ENCODE peak calls at places on chromosomes 11 and 22, in six cellular contexts. R is H9; L is GM23338; Y is esophagus muscularis mucosa; P is adrenal gland; C is CD8-positive, alpha-beta T cell. O is an unnamed sample. For H3K27me3 and H3K4me1, the result is how much of the 10 kb centered on the place peaks cover.

GRCh38 chr22:18966748-18967147 is 30.7 kb upstream of the PRODH start:
- DNase-seq in R (no peak), P (peak), Y (no peak), C (no peak), L (no peak), O (no peak)

GRCh38 chr11:29879560-29879959 is 137.3 kb downstream of the KCNA4 start:
- DNase-seq in P (no peak), C (no peak), Y (no peak), R (no peak), L (no peak), O (no peak)

GRCh38 chr11:11977206-11977938 is 31.1 kb downstream of the DKK3 start:
- DNase-seq in L (peak), R (peak), P (peak), C (no peak), Y (no peak), O (peak)

GRCh38 chr22:25054943-25055511 is 102.5 kb downstream of the KIAA1671 start:
- DNase-seq in C (peak), Y (no peak), R (no peak), L (no peak), P (no peak), O (no peak)

GRCh38 chr11:12137938-12138731 is 27.7 kb downstream of the MICAL2 start:
- DNase-seq in C (no peak), Y (no peak), R (no peak), P (no peak), L (no peak), O (no peak)

GRCh38 chr22:48169227-48169626 is 1406.8 kb downstream of the TBC1D22A start:
- DNase-seq in L (no peak), C (no peak), P (no peak), Y (no peak), R (no peak), O (no peak)

GRCh38 chr11:85170184-85170583 is 457.0 kb downstream of the DLG2 start:
- DNase-seq in R (no peak), P (no peak), L (peak), Y (no peak), C (no peak), O (peak)

GRCh38 chr11:22163394-22163797 is 29.5 kb upstream of the ANO5 start:
- DNase-seq in Y (no peak), L (no peak), R (no peak), C (no peak), P (peak), O (no peak)

GRCh38 chr11:126345759-126346585 is 9.5 kb upstream of the ST3GAL4 start:
- DNase-seq in P (peak), Y (no peak), C (no peak), R (no peak), L (no peak), O (peak)

GRCh38 chr11:2566223-2567025 is 121.6 kb downstream of the KCNQ1 start:
- DNase-seq in R (no peak), C (no peak), P (peak), L (no peak), Y (no peak), O (no peak)

GRCh38 chr11:2569321-2569721 is 124.5 kb downstream of the KCNQ1 start:
- DNase-seq in P (no peak), L (no peak), Y (no peak), R (no peak), C (no peak), O (no peak)

GRCh38 chr11:2565447-2566222 is 120.8 kb downstream of the KCNQ1 start:
- DNase-seq in Y (no peak), R (no peak), C (no peak), L (no peak), P (no peak), O (no peak)

GRCh38 chr11:2564588-2565440 is 120.0 kb downstream of the KCNQ1 start:
- DNase-seq in R (no peak), P (peak), L (no peak), Y (no peak), C (no peak), O (no peak)

DNA sequence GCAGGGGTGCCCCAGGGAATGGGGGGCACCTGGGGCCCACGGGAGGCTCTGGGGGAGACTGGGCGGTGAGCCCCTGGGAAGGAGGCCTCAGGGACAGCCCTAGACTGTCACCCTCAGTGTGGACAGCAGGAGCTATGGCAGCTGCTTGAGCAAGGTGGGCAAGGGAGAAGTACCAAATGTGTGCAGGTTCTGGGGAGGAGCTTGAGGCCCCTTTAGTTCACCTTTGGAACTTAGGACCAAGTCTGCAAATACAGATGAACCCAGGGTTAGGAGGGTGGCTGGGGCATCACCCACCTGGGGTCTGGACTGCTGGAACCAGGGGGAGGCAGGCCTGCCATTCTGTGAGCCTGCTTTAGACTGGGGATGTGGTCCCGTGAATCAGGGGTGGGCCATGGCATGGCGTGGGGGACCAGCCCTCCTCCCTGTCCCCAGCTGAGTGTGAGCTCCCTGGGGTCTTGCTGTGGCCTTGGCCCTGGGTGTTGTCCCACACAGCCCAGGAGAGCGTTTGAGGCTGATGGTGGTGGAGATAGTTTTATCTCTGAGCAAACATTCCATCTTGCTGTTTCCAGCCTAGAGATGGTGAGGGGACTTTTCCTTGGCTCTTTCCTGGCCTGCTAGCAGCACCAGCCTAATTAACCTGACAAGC is 122.3 kb downstream of the KCNQ1 start:
- DNase-seq in C (no peak), P (no peak), L (no peak), Y (no peak), R (no peak), O (no peak)
- H3K27me3 ChIP-seq in C (under half), P (under half), L (under half), Y (under half), R (under half), O (under half)

GRCh38 chr11:1826552-1827094 is 8.2 kb upstream of the SYT8 start:
- DNase-seq in L (peak), Y (no peak), P (peak), C (no peak), R (peak), O (no peak)
- TF ChIP-seq CTCF in L (peak), Y (no peak), P (no peak), C (no peak), R (peak), O (peak)

GRCh38 chr22:26804315-26804714 is 146.9 kb downstream of the MIAT start:
- DNase-seq in C (no peak), Y (no peak), L (no peak), P (no peak), R (no peak), O (no peak)
- H3K4me1 ChIP-seq in C (under half), Y (under half), L (under half), P (under half), R (under half), O (under half)

DNA sequence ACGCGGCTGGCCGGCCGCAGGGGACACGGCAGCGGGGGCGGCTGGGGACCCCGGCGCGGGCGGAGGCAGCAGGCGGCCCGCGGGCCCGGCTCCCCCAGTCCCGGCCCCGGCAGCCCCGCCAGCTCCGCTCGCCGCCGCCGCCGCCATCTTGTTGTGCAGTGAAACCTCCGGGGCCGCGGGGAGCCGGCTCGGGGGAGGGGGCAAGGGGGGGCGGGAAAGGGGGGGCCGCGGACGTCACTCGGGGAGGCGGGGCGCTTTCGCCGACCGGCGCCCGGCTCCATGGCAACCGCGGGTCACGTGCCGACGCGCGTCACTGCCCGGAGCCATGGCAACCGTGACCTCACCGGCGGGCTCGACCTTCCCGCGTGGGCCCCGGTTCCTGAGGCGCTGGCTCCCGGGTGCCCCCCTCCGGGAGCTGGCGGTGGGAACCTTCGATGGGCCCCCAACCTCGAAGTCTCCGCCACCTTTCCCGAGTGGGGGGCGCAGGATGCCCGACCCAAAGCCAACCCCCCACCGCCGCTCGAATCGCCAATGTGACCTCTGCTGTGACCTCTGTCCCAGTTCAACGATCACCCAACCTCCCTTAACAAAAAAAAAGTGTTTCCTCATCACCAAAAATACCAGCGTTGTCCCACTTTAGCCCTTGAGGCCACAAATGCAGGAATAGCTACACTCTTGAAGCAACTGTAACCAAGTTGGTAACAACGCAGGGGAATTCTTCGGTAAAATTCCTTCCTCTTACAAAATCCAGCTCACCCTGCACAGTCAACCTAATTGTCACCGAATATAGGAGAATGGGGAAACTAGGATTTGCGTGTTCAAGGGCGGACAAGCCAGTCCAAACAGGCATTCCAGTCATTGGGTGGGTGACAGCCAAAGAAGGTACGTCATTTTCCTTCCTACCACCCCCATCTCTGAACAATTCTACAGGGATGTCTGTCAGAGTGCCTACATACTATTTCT is at the start of gene SIK3:
- DNase-seq in L (peak), C (peak), P (peak), R (peak), Y (peak), O (peak)
- H3K27me3 ChIP-seq in L (under half), C (under half), P (under half), R (under half), Y (under half), O (under half)

DNA sequence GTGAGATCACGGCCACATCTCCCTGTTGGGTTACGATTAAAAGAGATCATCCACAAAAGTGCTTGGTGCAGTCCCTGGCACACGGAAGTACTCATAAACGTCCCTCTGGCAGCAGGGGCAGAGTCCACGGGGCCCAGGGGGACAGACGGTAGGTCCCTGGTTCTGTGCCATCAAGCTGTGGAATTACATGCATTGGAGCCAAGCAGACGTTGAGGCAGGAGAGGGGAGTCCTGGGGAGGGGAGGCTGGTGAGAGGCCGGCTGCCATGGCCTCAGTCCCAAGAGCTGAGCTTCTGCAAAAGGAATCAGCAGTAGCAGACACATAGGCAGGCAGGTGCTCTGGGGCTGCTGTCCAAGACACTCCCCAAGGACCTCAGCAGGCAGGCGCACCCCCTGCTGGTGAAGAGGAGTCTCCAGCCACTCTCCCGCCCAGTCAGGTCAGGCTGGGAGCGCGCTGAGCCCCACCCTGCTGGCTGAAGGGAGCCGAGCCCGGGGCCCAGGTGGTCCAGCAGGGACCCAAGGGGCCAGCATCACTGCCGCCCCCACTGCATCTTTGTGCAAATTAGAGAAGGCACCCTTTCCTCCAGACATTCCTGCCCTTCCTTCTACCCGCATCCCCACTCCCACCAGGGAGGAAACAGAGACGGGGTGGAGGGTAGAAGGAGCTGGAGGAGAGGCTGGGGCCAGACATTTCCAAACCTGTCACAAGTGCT is 7.6 kb upstream of the KCTD17 start:
- DNase-seq in R (peak), Y (no peak), C (peak), P (peak), L (peak), O (no peak)
- TF ChIP-seq CTCF in R (peak), Y (peak), C (no peak), P (peak), L (peak), O (peak)